ENCODE peak calls at places on chromosome 1, in nine cellular contexts. H, N, L, V, Y, P, U, Q and E are unnamed samples.

GRCh38 chr1:41632788-41633575 is 148.5 kb upstream of the EDN2 start:
- DNase-seq in H (no peak), N (no peak), L (no peak), V (no peak), Y (no peak), P (no peak), U (no peak), Q (no peak), E (no peak)

GRCh38 chr1:94068096-94068830 is 52.7 kb downstream of the ABCA4 start:
- DNase-seq in H (no peak), N (no peak), L (no peak), V (no peak), Y (peak; percentile 94), P (no peak), U (no peak), Q (peak; percentile 58), E (no peak)

GRCh38 chr1:31501505-31501904 is 74.8 kb upstream of the TINAGL1 start:
- DNase-seq in H (no peak), N (peak; percentile 52), L (no peak), V (no peak), Y (no peak), P (no peak), U (no peak), Q (no peak), E (no peak)

GRCh38 chr1:26999440-26999987 is 6.0 kb downstream of the TRNP1 start:
- DNase-seq in H (no peak), N (no peak), L (no peak), V (no peak), Y (peak; percentile 83), P (no peak), U (peak; percentile 95), Q (peak; percentile 63), E (no peak)

GRCh38 chr1:177274687-177275211 is 104.0 kb downstream of the BRINP2 start:
- DNase-seq in H (no peak), N (no peak), L (no peak), V (no peak), Y (no peak), P (no peak), U (no peak), Q (peak; percentile 32), E (no peak)

GRCh38 chr1:94954292-94955220 is 27.6 kb upstream of the CNN3 start:
- DNase-seq in H (no peak), N (no peak), L (no peak), V (no peak), Y (no peak), P (no peak), U (no peak), Q (no peak), E (no peak)

GRCh38 chr1:10696977-10697376 is 99.5 kb downstream of the CASZ1 start:
- DNase-seq in H (no peak), N (no peak), L (no peak), V (no peak), Y (no peak), P (no peak), U (no peak), Q (no peak), E (no peak)

GRCh38 chr1:36156329-36157114 is 562 bp downstream of the MAP7D1 start:
- DNase-seq in H (peak; percentile 70), N (peak; percentile 70), L (peak; percentile 72), V (peak; percentile 76), Y (no peak), P (no peak), U (peak; percentile 29), Q (peak; percentile 56), E (peak; percentile 87)